ENCODE peak calls at places on chromosome 9, in seven cellular contexts. L is psoas muscle, J is T-helper 17 cell, X is EH, Q is cardiac muscle cell, A is stromal cell of bone marrow, Z is mesendoderm. M is an unnamed sample.

GRCh38 chr9:74035786-74036185 is 461.3 kb upstream of the RORB start:
- DNase-seq in L (no peak), J (no peak), X (no peak), Q (no peak), A (no peak), Z (no peak), M (no peak)

GRCh38 chr9:3916984-3917383 is 382.9 kb downstream of the GLIS3 start:
- DNase-seq in L (no peak), J (no peak), X (peak), Q (peak), A (no peak), Z (no peak), M (no peak)

GRCh38 chr9:71363286-71363961 is 242.0 kb upstream of the TRPM3 start:
- DNase-seq in L (no peak), J (no peak), X (peak), Q (no peak), A (no peak), Z (no peak), M (no peak)

GRCh38 chr9:35754264-35754663 is at the start of gene MSMP:
- DNase-seq in L (no peak), J (no peak), X (no peak), Q (no peak), A (no peak), Z (no peak), M (no peak)

GRCh38 chr9:83544002-83544698 is 5.9 kb upstream of the FRMD3 start:
- DNase-seq in L (peak), J (no peak), X (peak), Q (peak), A (peak), Z (peak), M (no peak)

GRCh38 chr9:138022121-138022741 is 144.6 kb downstream of the CACNA1B start:
- DNase-seq in L (peak), J (no peak), X (no peak), Q (peak), A (no peak), Z (peak), M (peak)

GRCh38 chr9:123046796-123047195 is 13.3 kb downstream of the GPR21 start:
- DNase-seq in L (no peak), J (no peak), X (no peak), Q (no peak), A (no peak), Z (no peak), M (no peak)

GRCh38 chr9:10649076-10649475 is 36.3 kb upstream of the PTPRD start:
- DNase-seq in L (no peak), J (no peak), X (no peak), Q (no peak), A (no peak), Z (no peak), M (no peak)

GRCh38 chr9:130806388-130806716 is 28.7 kb upstream of the ABL1 start:
- DNase-seq in L (no peak), J (no peak), X (no peak), Q (no peak), A (no peak), Z (no peak), M (no peak)

GRCh38 chr9:21336467-21336866 is 1.3 kb upstream of the KLHL9 start:
- DNase-seq in L (no peak), J (no peak), X (no peak), Q (no peak), A (no peak), Z (peak), M (no peak)

GRCh38 chr9:95511952-95512750 is 4.6 kb downstream of the PTCH1 start:
- DNase-seq in L (no peak), J (no peak), X (peak), Q (peak), A (no peak), Z (peak), M (peak)

GRCh38 chr9:21591221-21592062 is 109.3 kb upstream of the IFNE start:
- DNase-seq in L (peak), J (no peak), X (peak), Q (peak), A (peak), Z (peak), M (no peak)

GRCh38 chr9:134585746-134586706 is 55.6 kb upstream of the COL5A1 start:
- DNase-seq in L (no peak), J (no peak), X (peak), Q (peak), A (no peak), Z (peak), M (peak)

GRCh38 chr9:33143241-33143642 is 23.9 kb downstream of the B4GALT1 start:
- DNase-seq in L (no peak), J (no peak), X (peak), Q (peak), A (no peak), Z (no peak), M (no peak)

GRCh38 chr9:92665836-92666235 is 4.1 kb downstream of the IPPK start:
- DNase-seq in L (no peak), J (no peak), X (no peak), Q (no peak), A (no peak), Z (no peak), M (no peak)

GRCh38 chr9:136403538-136403914 is 3.6 kb upstream of the SNAPC4 start:
- DNase-seq in L (no peak), J (peak), X (no peak), Q (no peak), A (no peak), Z (no peak), M (no peak)

GRCh38 chr9:69580582-69580945 is 91.6 kb downstream of the APBA1 start:
- DNase-seq in L (no peak), J (no peak), X (no peak), Q (no peak), A (no peak), Z (no peak), M (no peak)

GRCh38 chr9:18596920-18597319 is 123.0 kb downstream of the ADAMTSL1 start:
- DNase-seq in L (no peak), J (no peak), X (peak), Q (peak), A (peak), Z (no peak), M (no peak)

GRCh38 chr9:78559449-78559885 is 262.5 kb downstream of the PSAT1 start:
- DNase-seq in L (no peak), J (no peak), X (peak), Q (peak), A (no peak), Z (no peak), M (no peak)

GRCh38 chr9:69136781-69137180 is 37.3 kb upstream of the TJP2 start:
- DNase-seq in L (no peak), J (no peak), X (no peak), Q (no peak), A (no peak), Z (no peak), M (peak)

GRCh38 chr9:130366072-130366471 is 78.7 kb upstream of the ASS1 start:
- DNase-seq in L (no peak), J (no peak), X (no peak), Q (no peak), A (no peak), Z (no peak), M (no peak)

GRCh38 chr9:11163843-11164242 is 551.0 kb upstream of the PTPRD start:
- DNase-seq in L (no peak), J (no peak), X (no peak), Q (no peak), A (no peak), Z (no peak), M (no peak)